ENCODE peak calls at places on chromosomes 1 and 21, in five cellular contexts. X is psoas muscle, T is fibroblast of lung, I is body of pancreas, Y is K562. Q is an unnamed sample.

GRCh38 chr1:69120828-69121227 is 446.9 kb upstream of the LRRC7 start:
- DNase-seq in Y (no peak), I (no peak), X (no peak), T (no peak), Q (no peak)

GRCh38 chr1:166980818-166981217 is 5.5 kb upstream of the ILDR2 start:
- DNase-seq in I (no peak), X (no peak), T (no peak), Y (no peak), Q (no peak)

GRCh38 chr1:199698222-199698621 is 329.3 kb upstream of the NR5A2 start:
- DNase-seq in T (no peak), X (no peak), Y (no peak), I (no peak), Q (no peak)

GRCh38 chr1:51957618-51958017 is 32.9 kb downstream of the RAB3B start:
- DNase-seq in T (no peak), Y (no peak), X (no peak), I (no peak), Q (no peak)

GRCh38 chr1:7940745-7941436 is at the start of gene TNFRSF9:
- DNase-seq in T (no peak), X (no peak), I (no peak), Y (peak; percentile 28), Q (no peak)

GRCh38 chr1:152110365-152110859 is 4.8 kb downstream of the TCHH start:
- DNase-seq in X (peak; percentile 50), T (peak; percentile 42), Y (no peak), I (peak; percentile 19), Q (no peak)

GRCh38 chr21:30981403-30981802 is 56.9 kb downstream of the KRTAP19-8 start:
- DNase-seq in X (no peak), T (no peak), Y (no peak), I (no peak), Q (no peak)

GRCh38 chr1:178537445-178538090 is 24.7 kb downstream of the TEX35 start:
- DNase-seq in X (no peak), I (peak; percentile 45), Y (no peak), T (no peak), Q (no peak)

GRCh38 chr1:95733671-95734070 is 499.7 kb downstream of the RWDD3 start:
- DNase-seq in T (no peak), I (no peak), X (no peak), Y (no peak), Q (no peak)

GRCh38 chr1:46303872-46304326 is 401 bp downstream of the UQCRH start:
- DNase-seq in Y (no peak), X (no peak), T (no peak), I (no peak), Q (no peak)

GRCh38 chr1:110605901-110606783 is at the start of gene KCNA2:
- DNase-seq in X (peak; percentile 71), Y (no peak), I (peak; percentile 54), T (no peak), Q (no peak)

GRCh38 chr21:42505090-42505726 is 8.4 kb upstream of the SLC37A1 start:
- DNase-seq in Y (no peak), T (no peak), X (no peak), I (no peak), Q (no peak)

GRCh38 chr1:41588334-41588875 is 103.9 kb upstream of the EDN2 start:
- DNase-seq in Y (no peak), X (no peak), T (no peak), I (no peak), Q (no peak)

GRCh38 chr1:221074325-221074724 is 195.1 kb downstream of the HLX start:
- DNase-seq in X (no peak), T (no peak), I (no peak), Y (no peak), Q (no peak)

GRCh38 chr1:156852414-156852874 is 6.5 kb downstream of the INSRR start:
- DNase-seq in T (peak; percentile 48), Y (no peak), I (peak; percentile 96), X (peak; percentile 88), Q (peak; percentile 15)

GRCh38 chr1:40232444-40232843 is 15.3 kb upstream of the TMCO2 start:
- DNase-seq in Y (no peak), I (no peak), T (no peak), X (no peak), Q (no peak)

GRCh38 chr21:43911935-43912487 is 47.0 kb downstream of the AGPAT3 start:
- DNase-seq in X (peak; percentile 73), Y (no peak), I (no peak), T (no peak), Q (no peak)

GRCh38 chr1:228154685-228155571 is 5.2 kb downstream of the GJC2 start:
- DNase-seq in I (no peak), T (no peak), X (peak; percentile 54), Y (no peak), Q (no peak)

GRCh38 chr1:181655756-181656155 is 172.4 kb downstream of the CACNA1E start:
- DNase-seq in T (peak; percentile 58), X (no peak), Y (no peak), I (no peak), Q (no peak)

GRCh38 chr1:64601207-64601606 is 131.3 kb downstream of the CACHD1 start:
- DNase-seq in I (no peak), X (no peak), Y (no peak), T (no peak), Q (no peak)

GRCh38 chr1:207433435-207433834 is 20.7 kb upstream of the CR2 start:
- DNase-seq in I (no peak), T (no peak), X (no peak), Y (no peak), Q (no peak)

GRCh38 chr1:17163371-17163770 is 41.6 kb upstream of the PADI1 start:
- DNase-seq in X (no peak), Y (peak; percentile 8), T (no peak), I (no peak), Q (no peak)

GRCh38 chr21:29453511-29453910 is 154.8 kb downstream of the BACH1 start:
- DNase-seq in T (no peak), Y (no peak), I (no peak), X (no peak), Q (no peak)

GRCh38 chr1:66168467-66168887 is 365.5 kb upstream of the SGIP1 start:
- DNase-seq in T (peak; percentile 33), X (no peak), Y (no peak), I (no peak), Q (no peak)

GRCh38 chr1:53622531-53622930 is 116.4 kb downstream of the GLIS1 start:
- DNase-seq in X (no peak), T (no peak), I (peak; percentile 4), Y (no peak), Q (no peak)

GRCh38 chr1:204190212-204191211 is 5.8 kb downstream of the KISS1 start:
- DNase-seq in Y (peak; percentile 28), X (peak; percentile 57), I (no peak), T (peak; percentile 69), Q (no peak)

GRCh38 chr1:115182012-115182715 is 92.9 kb upstream of the TSPAN2 start:
- DNase-seq in T (no peak), I (no peak), X (no peak), Y (no peak), Q (no peak)

GRCh38 chr1:206608108-206608698 is 4.1 kb downstream of the EIF2D start:
- DNase-seq in I (peak; percentile 45), X (no peak), T (peak; percentile 41), Y (peak; percentile 55), Q (no peak)

GRCh38 chr1:36542962-36543515 is 60.3 kb upstream of the CSF3R start:
- DNase-seq in I (no peak), X (no peak), Y (no peak), T (no peak), Q (no peak)

GRCh38 chr1:47683402-47683801 is 245.6 kb downstream of the FOXD2 start:
- DNase-seq in X (no peak), Y (no peak), T (no peak), I (no peak), Q (no peak)

GRCh38 chr21:32674731-32675130 is 53.1 kb downstream of the SYNJ1 start:
- DNase-seq in Y (no peak), I (no peak), X (no peak), T (no peak), Q (no peak)

GRCh38 chr21:32674038-32674437 is 53.8 kb downstream of the SYNJ1 start:
- DNase-seq in X (no peak), I (no peak), T (no peak), Y (no peak), Q (no peak)
- H3K4me3 ChIP-seq in X (no peak overlapping the region), I (no peak overlapping the region), T (no peak overlapping the region), Y (no peak overlapping the region), Q (no peak overlapping the region)

DNA sequence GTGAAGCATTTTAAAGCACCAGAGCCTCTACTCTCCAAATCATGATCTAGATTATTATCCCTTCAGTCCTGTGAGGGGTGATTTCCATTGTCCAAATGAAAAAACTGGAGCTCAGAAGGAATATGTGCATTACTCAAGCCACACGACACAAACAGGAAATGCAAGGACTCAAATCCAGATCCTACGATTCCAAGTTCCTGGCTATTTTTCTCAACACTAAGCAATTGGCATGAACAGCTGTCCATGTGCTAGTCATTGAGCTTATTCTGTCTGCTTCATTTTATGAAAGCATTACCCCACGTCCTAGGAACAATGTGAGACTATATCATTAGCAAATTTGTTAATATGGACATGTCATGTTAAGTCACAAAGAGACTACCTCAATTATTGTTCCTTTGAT is 273.1 kb upstream of the LYPLAL1 start:
- DNase-seq in I (no peak), Y (no peak), X (no peak), T (no peak), Q (no peak)
- TF ChIP-seq CTCF in I (no peak), Y (no peak), X (no peak), T (no peak), Q (no peak)

GRCh38 chr1:97123717-97124446 is 402.3 kb downstream of the PTBP2 start:
- DNase-seq in Y (no peak), I (no peak), X (no peak), T (no peak), Q (no peak)

GRCh38 chr1:97114842-97115241 is 393.3 kb downstream of the PTBP2 start:
- DNase-seq in T (no peak), X (no peak), I (no peak), Y (no peak), Q (no peak)

GRCh38 chr1:97120821-97121220 is 399.2 kb downstream of the PTBP2 start:
- DNase-seq in I (no peak), X (no peak), Y (no peak), T (no peak), Q (no peak)

GRCh38 chr1:97119775-97120174 is 398.2 kb downstream of the PTBP2 start:
- DNase-seq in X (no peak), I (no peak), Y (no peak), T (no peak), Q (no peak)

GRCh38 chr1:97119260-97119659 is 397.7 kb downstream of the PTBP2 start:
- DNase-seq in Y (no peak), I (no peak), T (no peak), X (no peak), Q (no peak)
- H3K4me3 ChIP-seq in Y (no peak overlapping the region), I (no peak overlapping the region), T (no peak overlapping the region), X (no peak overlapping the region), Q (no peak overlapping the region)

GRCh38 chr1:43449708-43450069 is 4.0 kb downstream of the HYI start:
- DNase-seq in Y (no peak), I (no peak), X (peak; percentile 52), T (no peak), Q (no peak)
- TF ChIP-seq CTCF in Y (no peak), I (no peak), X (no peak), T (no peak), Q (no peak)

GRCh38 chr1:26704629-26705028 is 8.8 kb downstream of the ARID1A start:
- DNase-seq in T (no peak), Y (no peak), I (no peak), X (no peak), Q (no peak)
- H3K4me3 ChIP-seq in T (no peak overlapping the region), Y (no peak overlapping the region), I (no peak overlapping the region), X (no peak overlapping the region), Q (no peak overlapping the region)

GRCh38 chr1:217660353-217661062 is 29.4 kb downstream of the SPATA17 start:
- DNase-seq in I (no peak), T (peak; percentile 92), Y (no peak), X (no peak), Q (peak; percentile 70)
- TF ChIP-seq CTCF in I (no peak), T (peak; percentile 60), Y (no peak), X (peak; percentile 31), Q (peak; percentile 79)

Q was measured in AG04450.